ENCODE peak calls at places on chromosomes 11 and 22, in six cellular contexts. B is K562; T is naive thymus-derived CD4-positive, alpha-beta T cell; L is body of pancreas; I is CD8-positive, alpha-beta memory T cell; O is aorta. Y is an unnamed sample. For H3K4me1 and H3K36me3, the result is how much of the 10 kb centered on the place peaks cover.

GRCh38 chr11:131894615-131895544 is 524.5 kb downstream of the NTM start:
- DNase-seq in B (no peak), T (no peak), L (no peak), I (no peak), O (no peak), Y (peak)

GRCh38 chr11:46963848-46964247 is 27.3 kb downstream of the CSTPP1 start:
- DNase-seq in B (no peak), T (no peak), L (no peak), I (no peak), O (no peak), Y (no peak)

GRCh38 chr11:11584937-11585336 is 36.9 kb downstream of the GALNT18 start:
- DNase-seq in B (no peak), T (no peak), L (no peak), I (no peak), O (no peak), Y (peak)

GRCh38 chr11:123443851-123444623 is 14.0 kb downstream of the GRAMD1B start:
- DNase-seq in B (no peak), T (no peak), L (no peak), I (no peak), O (no peak), Y (no peak)

GRCh38 chr11:45649544-45650165 is 15.8 kb downstream of the CHST1 start:
- DNase-seq in B (no peak), T (no peak), L (no peak), I (no peak), O (no peak), Y (no peak)

GRCh38 chr11:72378704-72379383 is 55.5 kb downstream of the CLPB start:
- DNase-seq in B (no peak), T (no peak), L (no peak), I (no peak), O (peak), Y (peak)

GRCh38 chr11:75159081-75159953 is 8.4 kb downstream of the SLCO2B1 start:
- DNase-seq in B (no peak), T (no peak), L (peak), I (no peak), O (no peak), Y (no peak)

GRCh38 chr11:3057069-3057963 is at the start of gene CARS1:
- DNase-seq in B (peak), T (peak), L (peak), I (peak), O (peak), Y (peak)

GRCh38 chr22:29870574-29870973 is 12.4 kb upstream of the MTMR3 start:
- DNase-seq in B (no peak), T (peak), L (no peak), I (no peak), O (no peak), Y (no peak)

GRCh38 chr22:27776410-27776958 is 25.1 kb downstream of the MN1 start:
- DNase-seq in B (no peak), T (no peak), L (no peak), I (no peak), O (no peak), Y (no peak)

GRCh38 chr11:99311870-99312269 is 291.1 kb downstream of the CNTN5 start:
- DNase-seq in B (no peak), T (no peak), L (no peak), I (no peak), O (no peak), Y (no peak)

GRCh38 chr11:73085189-73085875 is 56.8 kb downstream of the FCHSD2 start:
- DNase-seq in B (no peak), T (no peak), L (no peak), I (no peak), O (no peak), Y (no peak)

GRCh38 chr11:133560467-133560866 is 28.2 kb upstream of the OPCML start:
- DNase-seq in B (no peak), T (no peak), L (no peak), I (no peak), O (no peak), Y (no peak)

GRCh38 chr22:37684803-37685615 is 1.1 kb upstream of the NOL12 start:
- DNase-seq in B (no peak), T (no peak), L (no peak), I (no peak), O (no peak), Y (no peak)

GRCh38 chr11:38014405-38014804 is 1416.4 kb upstream of the RAG2 start:
- DNase-seq in B (no peak), T (no peak), L (no peak), I (no peak), O (no peak), Y (peak)

GRCh38 chr22:25437414-25438160 is 126.9 kb upstream of the GRK3 start:
- DNase-seq in B (no peak), T (no peak), L (no peak), I (no peak), O (no peak), Y (no peak)

GRCh38 chr22:46124383-46125144 is 25.8 kb upstream of the PPARA start:
- DNase-seq in B (no peak), T (no peak), L (no peak), I (no peak), O (no peak), Y (no peak)

GRCh38 chr11:20156280-20156875 is 3.9 kb downstream of the DBX1 start:
- DNase-seq in B (peak), T (peak), L (no peak), I (peak), O (no peak), Y (no peak)

GRCh38 chr22:46042786-46043185 is 65.8 kb upstream of the WNT7B start:
- DNase-seq in B (no peak), T (no peak), L (peak), I (no peak), O (peak), Y (no peak)

GRCh38 chr11:35112056-35112845 is 26.7 kb upstream of the CD44 start:
- DNase-seq in B (no peak), T (no peak), L (no peak), I (no peak), O (no peak), Y (no peak)

GRCh38 chr11:69130586-69131566 is 24.9 kb upstream of the SMIM38 start:
- DNase-seq in B (no peak), T (no peak), L (peak), I (no peak), O (peak), Y (no peak)

GRCh38 chr11:120025606-120026335 is 112.1 kb downstream of the TRIM29 start:
- DNase-seq in B (no peak), T (no peak), L (no peak), I (no peak), O (no peak), Y (no peak)

GRCh38 chr11:120029321-120029720 is 108.6 kb downstream of the TRIM29 start:
- DNase-seq in B (no peak), T (no peak), L (no peak), I (no peak), O (no peak), Y (no peak)

GRCh38 chr11:120027546-120028180 is 110.2 kb downstream of the TRIM29 start:
- DNase-seq in B (no peak), T (no peak), L (no peak), I (no peak), O (no peak), Y (no peak)

GRCh38 chr11:120030411-120030810 is 107.5 kb downstream of the TRIM29 start:
- DNase-seq in B (no peak), T (no peak), L (no peak), I (no peak), O (no peak), Y (no peak)

GRCh38 chr11:120028181-120028935 is 109.6 kb downstream of the TRIM29 start:
- DNase-seq in B (no peak), T (no peak), L (no peak), I (no peak), O (no peak), Y (no peak)
- H3K4me1 ChIP-seq in B (under half), T (under half), L (under half), I (under half), O (under half), Y (under half)

GRCh38 chr11:128768876-128769275 is 75.0 kb downstream of the FLI1 start:
- DNase-seq in B (no peak), T (no peak), L (no peak), I (no peak), O (no peak), Y (no peak)
- H3K36me3 ChIP-seq in B (under half), T (half or more), L (under half), I (half or more), O (under half), Y (under half)

DNA sequence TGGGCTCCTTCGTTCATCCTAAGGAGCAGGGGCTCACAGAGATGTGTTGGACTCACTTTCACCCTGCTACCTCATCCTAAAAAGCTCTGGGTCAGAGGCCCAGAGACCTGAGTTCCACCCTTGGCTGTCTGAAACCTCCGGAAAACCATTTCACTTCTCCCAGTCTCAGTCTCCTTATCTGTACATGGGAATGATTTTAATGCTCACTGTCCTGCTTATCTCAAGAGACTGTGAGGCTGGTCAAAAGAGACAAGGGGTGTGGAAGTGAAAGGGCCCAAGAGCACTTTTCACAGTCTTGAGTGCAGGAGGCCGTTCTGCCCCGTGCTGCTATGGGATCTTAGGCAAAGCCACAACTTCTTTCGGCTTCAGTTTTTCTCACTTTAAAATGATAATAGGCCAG is 13.2 kb upstream of the NPAS4 start:
- DNase-seq in B (peak), T (no peak), L (no peak), I (no peak), O (no peak), Y (no peak)
- H3K4me3 ChIP-seq in B (no peak), T (no peak), L (no peak), I (no peak), O (no peak), Y (no peak)

GRCh38 chr11:66333896-66334604 is 2.2 kb downstream of the RIN1 start:
- DNase-seq in B (peak), T (no peak), L (no peak), I (no peak), O (peak), Y (no peak)
- H3K4me1 ChIP-seq in B (under half), T (under half), L (under half), I (under half), O (under half), Y (under half)

GRCh38 chr11:501683-502287 is 5.3 kb downstream of the RNH1 start:
- DNase-seq in B (no peak), T (no peak), L (no peak), I (no peak), O (no peak), Y (no peak)

GRCh38 chr11:501001-501682 is 5.9 kb downstream of the RNH1 start:
- DNase-seq in B (no peak), T (no peak), L (no peak), I (no peak), O (no peak), Y (no peak)

GRCh38 chr11:497565-498296 is 9.3 kb downstream of the RNH1 start:
- DNase-seq in B (no peak), T (no peak), L (no peak), I (no peak), O (no peak), Y (no peak)

GRCh38 chr11:498297-499181 is 8.5 kb downstream of the RNH1 start:
- DNase-seq in B (no peak), T (no peak), L (no peak), I (no peak), O (no peak), Y (no peak)

DNA sequence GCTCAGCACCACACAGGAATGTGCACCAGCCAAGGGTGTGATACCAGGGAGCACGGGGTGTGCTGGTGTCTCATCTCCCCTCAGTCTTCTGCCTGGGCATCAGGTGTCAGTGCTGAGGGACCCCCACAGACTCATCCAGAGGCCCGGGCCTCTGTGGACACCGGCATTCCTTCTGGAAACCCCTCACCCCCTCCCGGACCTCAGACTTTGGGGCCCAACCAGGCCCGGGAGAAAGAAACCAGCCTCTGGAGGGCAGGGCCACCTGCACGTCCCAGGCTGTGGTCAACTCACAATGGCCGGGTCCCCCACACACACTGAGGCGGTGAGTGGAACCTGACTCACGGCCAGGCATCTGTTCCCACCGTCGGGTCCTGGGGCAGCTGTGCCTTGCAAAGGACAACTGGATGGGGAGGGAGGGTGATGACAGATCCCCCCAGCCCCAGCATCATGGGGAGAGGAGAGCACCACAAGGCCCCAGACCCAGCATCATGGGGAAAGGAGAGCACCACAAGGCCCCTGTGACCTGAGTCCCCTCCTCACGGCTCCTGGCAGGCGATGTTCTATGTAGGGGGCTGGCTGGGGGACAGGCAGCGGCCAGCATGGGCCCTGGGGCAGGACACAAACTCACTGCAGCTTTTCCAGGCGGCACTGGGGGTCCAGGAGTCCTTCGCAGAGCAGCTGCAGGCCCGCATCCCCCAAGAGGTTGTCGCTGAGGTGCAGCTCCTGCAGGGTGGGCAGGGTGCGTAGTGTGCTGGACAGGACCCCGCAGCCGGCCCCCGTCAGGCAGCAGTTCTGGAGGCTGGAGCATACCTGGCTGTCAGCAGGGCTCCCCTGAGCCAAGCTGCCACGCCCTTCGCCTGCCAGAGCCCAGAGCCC is 7.6 kb downstream of the RNH1 start:
- DNase-seq in B (no peak), T (no peak), L (no peak), I (no peak), O (peak), Y (no peak)
- H3K36me3 ChIP-seq in B (half or more), T (half or more), L (under half), I (under half), O (under half), Y (under half)

GRCh38 chr11:124863826-124864165 is 1.4 kb upstream of the ROBO3 start:
- DNase-seq in B (no peak), T (no peak), L (no peak), I (no peak), O (no peak), Y (peak)

GRCh38 chr11:124863137-124863825 is 2.0 kb upstream of the ROBO3 start:
- DNase-seq in B (no peak), T (no peak), L (peak), I (no peak), O (no peak), Y (peak)

GRCh38 chr11:124864176-124864891 is 898 bp upstream of the ROBO3 start:
- DNase-seq in B (no peak), T (no peak), L (no peak), I (no peak), O (no peak), Y (no peak)

GRCh38 chr11:124859171-124859570 is 6.1 kb upstream of the ROBO3 start:
- DNase-seq in B (no peak), T (no peak), L (no peak), I (no peak), O (no peak), Y (no peak)

DNA sequence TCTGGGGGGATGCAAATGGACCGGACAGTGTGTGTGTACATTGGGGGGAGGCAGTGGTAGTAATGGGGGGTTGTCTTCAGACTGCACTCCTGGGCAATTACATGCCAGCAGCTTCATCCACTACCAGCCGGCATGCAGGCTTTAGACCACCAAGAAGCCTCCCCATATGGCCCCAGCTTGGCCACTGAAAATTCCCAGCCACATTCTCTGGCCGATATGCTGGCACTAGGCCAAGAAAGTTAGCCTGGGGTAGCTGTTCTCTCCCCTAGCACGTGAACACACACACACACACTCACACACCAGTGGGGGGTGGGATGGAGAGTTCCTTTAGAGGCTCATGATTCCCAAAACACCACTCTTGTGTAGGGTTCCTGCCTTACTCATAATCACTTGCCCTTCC is 3.6 kb upstream of the ROBO3 start:
- DNase-seq in B (no peak), T (no peak), L (no peak), I (no peak), O (no peak), Y (no peak)
- H3K4me3 ChIP-seq in B (no peak), T (no peak), L (no peak), I (no peak), O (no peak), Y (no peak)

GRCh38 chr11:121435796-121436511 is 16.2 kb upstream of the SORL1 start:
- DNase-seq in B (no peak), T (no peak), L (no peak), I (no peak), O (no peak), Y (no peak)
- H3K4me1 ChIP-seq in B (under half), T (under half), L (under half), I (under half), O (under half), Y (under half)

GRCh38 chr11:27373856-27374602 is 11.0 kb upstream of the CCDC34 start:
- DNase-seq in B (no peak), T (no peak), L (no peak), I (no peak), O (no peak), Y (no peak)

GRCh38 chr11:27372159-27372558 is 9.1 kb upstream of the CCDC34 start:
- DNase-seq in B (peak), T (no peak), L (no peak), I (no peak), O (no peak), Y (no peak)

GRCh38 chr11:27375370-27375769 is 12.4 kb upstream of the CCDC34 start:
- DNase-seq in B (no peak), T (no peak), L (no peak), I (no peak), O (no peak), Y (no peak)

GRCh38 chr11:27371490-27371889 is 8.5 kb upstream of the CCDC34 start:
- DNase-seq in B (no peak), T (no peak), L (no peak), I (no peak), O (no peak), Y (no peak)

DNA sequence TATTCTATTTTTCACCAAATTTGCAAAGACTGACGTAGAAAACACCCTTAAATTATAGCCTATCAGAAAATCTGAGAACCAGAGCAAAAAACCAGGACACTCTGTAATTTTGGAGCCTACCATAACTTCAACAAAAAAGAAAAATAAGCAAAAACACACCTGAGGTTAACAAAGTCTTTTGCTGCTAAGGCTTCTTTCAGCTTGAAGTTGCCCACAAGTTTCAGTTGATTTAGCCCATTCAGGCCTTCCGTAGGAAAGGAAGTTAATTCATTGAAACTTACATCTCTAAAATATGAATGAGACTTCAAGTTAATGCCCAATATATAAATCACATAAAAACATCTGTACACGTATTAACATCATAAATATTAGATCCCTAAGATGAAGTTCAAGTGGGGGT is 10.4 kb upstream of the CCDC34 start:
- DNase-seq in B (no peak), T (no peak), L (no peak), I (no peak), O (no peak), Y (no peak)
- H3K36me3 ChIP-seq in B (under half), T (under half), L (under half), I (under half), O (under half), Y (half or more)

DNA sequence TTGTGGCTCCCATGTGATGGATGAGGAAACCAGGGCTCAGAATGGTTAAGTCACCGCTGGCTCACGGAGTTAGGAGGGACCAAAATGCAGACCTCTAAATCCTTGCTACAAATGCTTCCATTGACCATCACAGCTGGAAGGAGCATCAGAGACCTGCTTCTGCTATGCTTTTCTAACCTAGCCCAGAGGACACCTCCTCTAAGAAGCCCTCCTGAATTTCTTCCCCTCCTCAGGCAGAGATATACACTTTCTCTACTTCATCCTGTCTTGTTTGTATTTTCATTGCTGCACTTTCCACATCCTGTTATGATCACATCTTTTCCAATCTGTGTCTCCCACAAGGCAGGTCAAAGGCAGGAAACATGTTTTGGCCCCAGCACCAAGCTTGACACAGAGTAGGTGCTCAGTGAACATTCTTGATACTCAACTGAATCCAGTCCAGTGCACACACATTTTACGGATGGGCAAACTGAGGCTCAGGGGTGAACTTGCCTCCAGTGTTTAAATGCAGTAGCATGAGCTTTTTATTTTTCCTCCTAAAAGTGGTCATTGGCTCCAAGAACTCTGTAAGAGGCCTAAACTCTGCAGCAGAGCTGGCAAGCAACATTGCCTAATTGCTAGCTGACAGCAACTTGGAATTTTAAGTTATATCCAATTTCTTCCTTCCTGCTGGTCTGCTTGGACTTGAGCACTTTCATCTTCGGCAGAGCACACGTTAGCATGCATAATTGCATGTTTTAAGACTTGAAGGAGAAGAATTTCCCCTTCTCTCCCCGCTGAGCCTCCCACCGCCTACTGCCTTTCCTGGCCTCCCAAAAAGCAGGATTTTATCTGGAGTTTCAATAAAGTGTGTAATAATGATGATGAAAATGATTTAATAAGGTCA is 12.8 kb downstream of the SCUBE1 start:
- DNase-seq in B (no peak), T (no peak), L (no peak), I (no peak), O (no peak), Y (no peak)
- H3K4me3 ChIP-seq in B (no peak), T (no peak), L (no peak), I (no peak), O (no peak), Y (no peak)

GRCh38 chr11:63622318-63622717 is 8.1 kb upstream of the PLAAT3 start:
- DNase-seq in B (no peak), T (no peak), L (peak), I (no peak), O (no peak), Y (no peak)

GRCh38 chr11:63623513-63624140 is 9.4 kb upstream of the PLAAT3 start:
- DNase-seq in B (no peak), T (no peak), L (no peak), I (no peak), O (no peak), Y (no peak)

GRCh38 chr11:63620928-63621539 is 6.8 kb upstream of the PLAAT3 start:
- DNase-seq in B (no peak), T (no peak), L (no peak), I (no peak), O (no peak), Y (no peak)

GRCh38 chr11:63616953-63617352 is 2.7 kb upstream of the PLAAT3 start:
- DNase-seq in B (no peak), T (no peak), L (no peak), I (no peak), O (no peak), Y (no peak)

GRCh38 chr11:63619967-63620366 is 5.7 kb upstream of the PLAAT3 start:
- DNase-seq in B (no peak), T (no peak), L (no peak), I (no peak), O (no peak), Y (no peak)
- H3K4me1 ChIP-seq in B (under half), T (under half), L (under half), I (under half), O (under half), Y (under half)